ENCODE peak calls at places on chromosomes 4 and X, in seven cellular contexts. X, U, N, G, A, Z and K are unnamed samples.

GRCh38 chrX:136999021-136999420 is 34.8 kb downstream of the GPR101 start:
- DNase-seq in G (no peak), X (no peak), U (no peak), Z (no peak), A (no peak), N (no peak), K (peak)

GRCh38 chrX:40757058-40757457 is 21.7 kb upstream of the MED14 start:
- DNase-seq in X (no peak), G (no peak), U (no peak), A (no peak), Z (no peak), N (no peak), K (no peak)

GRCh38 chr4:37802068-37802666 is 24.3 kb upstream of the PGM2 start:
- DNase-seq in G (peak), U (peak), N (peak), A (peak), X (peak), Z (no peak), K (peak)

GRCh38 chr4:10089346-10089745 is 27.3 kb downstream of the WDR1 start:
- DNase-seq in U (no peak), Z (peak), N (no peak), X (no peak), G (no peak), A (no peak), K (no peak)

GRCh38 chr4:100557306-100557705 is 39.5 kb upstream of the EMCN start:
- DNase-seq in U (no peak), A (no peak), X (no peak), N (no peak), Z (no peak), G (no peak), K (no peak)

GRCh38 chrX:70262952-70263567 is 3.1 kb upstream of the P2RY4 start:
- DNase-seq in X (peak), A (peak), Z (peak), N (peak), G (peak), U (peak), K (no peak)

GRCh38 chr4:61210186-61210939 is 10.2 kb downstream of the ADGRL3 start:
- DNase-seq in Z (no peak), N (peak), G (peak), A (no peak), U (no peak), X (no peak), K (no peak)

GRCh38 chr4:16659694-16660093 is 238.8 kb downstream of the LDB2 start:
- DNase-seq in A (no peak), G (no peak), N (no peak), X (no peak), U (no peak), Z (no peak), K (no peak)

GRCh38 chr4:136392576-136392975 is 1139.7 kb downstream of the PCDH18 start:
- DNase-seq in Z (no peak), X (peak), U (no peak), A (no peak), G (no peak), N (no peak), K (peak)

GRCh38 chr4:78565971-78566372 is 14.4 kb downstream of the ANXA3 start:
- DNase-seq in N (no peak), Z (no peak), G (peak), A (no peak), U (peak), X (no peak), K (peak)

GRCh38 chrX:45851434-45851991 is 650.8 kb upstream of the DIPK2B start:
- DNase-seq in U (no peak), G (peak), N (no peak), A (no peak), X (no peak), Z (no peak), K (no peak)

GRCh38 chr4:99202536-99202935 is 16.5 kb downstream of the ADH6 start:
- DNase-seq in A (no peak), X (no peak), U (no peak), G (no peak), Z (no peak), N (no peak), K (peak)

GRCh38 chr4:112938461-112939058 is 110.9 kb upstream of the ANK2 start:
- DNase-seq in A (peak), N (peak), U (peak), G (peak), Z (no peak), X (peak), K (peak)

GRCh38 chr4:166134285-166134684 is 261.2 kb downstream of the TLL1 start:
- DNase-seq in Z (no peak), G (no peak), U (no peak), X (no peak), A (no peak), N (no peak), K (no peak)

GRCh38 chr4:7194251-7195137 is 2.2 kb downstream of the SORCS2 start:
- DNase-seq in U (peak), Z (peak), N (no peak), A (no peak), G (peak), X (no peak), K (no peak)

GRCh38 chrX:71181558-71181909 is 36.9 kb downstream of the NLGN3 start:
- DNase-seq in N (no peak), G (no peak), A (no peak), X (no peak), U (no peak), Z (no peak), K (no peak)

GRCh38 chr4:960140-960735 is 13.1 kb downstream of the DGKQ start:
- DNase-seq in N (no peak), G (no peak), A (no peak), Z (peak), U (no peak), X (no peak), K (no peak)

GRCh38 chr4:1360423-1361283 is 13.6 kb downstream of the UVSSA start:
- DNase-seq in N (no peak), U (peak), G (no peak), Z (no peak), A (no peak), X (peak), K (no peak)

GRCh38 chr4:145061325-145061920 is 36.6 kb downstream of the ANAPC10 start:
- DNase-seq in X (peak), N (peak), Z (no peak), G (peak), U (peak), A (peak), K (peak)